ENCODE peak calls at places on chromosomes 7 and 10, in five cellular contexts. L, P, O, B and Q are unnamed samples.

GRCh38 chr7:123573371-123573770 is 15.8 kb upstream of the NDUFA5 start:
- DNase-seq in L (no peak), P (no peak), O (no peak), B (no peak), Q (no peak)

GRCh38 chr10:62076872-62077271 is 175.4 kb downstream of the ARID5B start:
- DNase-seq in L (no peak), P (no peak), O (no peak), B (peak; percentile 63), Q (no peak)

GRCh38 chr10:5514226-5514881 is 10.4 kb upstream of the CALML3 start:
- DNase-seq in L (no peak), P (no peak), O (no peak), B (no peak), Q (no peak)

GRCh38 chr7:149854611-149855367 is 16.6 kb downstream of the ZNF862 start:
- DNase-seq in L (no peak), P (peak; percentile 64), O (no peak), B (peak; percentile 53), Q (no peak)

GRCh38 chr10:58666024-58666423 is 153.4 kb downstream of the BICC1 start:
- DNase-seq in L (no peak), P (no peak), O (no peak), B (peak; percentile 71), Q (no peak)

GRCh38 chr7:173120-173918 is 19.1 kb upstream of the FAM20C start:
- DNase-seq in L (no peak), P (no peak), O (no peak), B (no peak), Q (no peak)

GRCh38 chr7:142626420-142627035 is 122.7 kb upstream of the PRSS1 start:
- DNase-seq in L (no peak), P (peak; percentile 89), O (peak; percentile 65), B (peak; percentile 25), Q (no peak)

GRCh38 chr10:74300651-74301050 is 149.6 kb downstream of the ADK start:
- DNase-seq in L (no peak), P (no peak), O (no peak), B (no peak), Q (no peak)

GRCh38 chr7:159083698-159084068 is 61.0 kb downstream of the VIPR2 start:
- DNase-seq in L (no peak), P (no peak), O (no peak), B (no peak), Q (no peak)

GRCh38 chr10:33588974-33589600 is 254.6 kb upstream of the NRP1 start:
- DNase-seq in L (no peak), P (no peak), O (no peak), B (no peak), Q (no peak)

DNA sequence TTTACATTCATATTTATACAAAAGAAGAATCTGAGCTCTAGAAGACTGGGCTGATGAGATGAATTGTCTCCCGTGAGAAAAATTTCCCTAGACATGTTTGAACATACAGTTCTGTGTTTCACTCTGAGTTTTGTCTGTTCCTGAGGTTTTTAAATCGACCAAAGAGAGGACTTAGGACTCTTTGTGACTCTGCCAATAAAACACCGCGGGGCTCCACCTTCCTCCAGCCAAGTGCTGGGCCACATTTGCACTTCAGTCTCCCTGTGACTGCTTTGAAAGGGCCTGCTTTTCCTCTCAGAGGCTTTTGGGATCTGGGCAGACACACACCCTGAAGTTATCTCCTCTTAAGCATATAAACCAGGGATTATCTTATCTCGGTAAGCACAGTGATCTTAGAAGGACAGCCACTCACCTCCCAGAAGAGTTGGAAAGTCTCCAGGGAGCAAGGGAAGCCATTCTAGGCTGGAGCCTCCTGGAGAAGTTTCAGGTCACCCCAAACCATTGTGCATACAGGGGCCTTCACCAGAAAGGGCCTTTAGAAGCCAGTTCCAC is 101.1 kb upstream of the JCAD start:
- DNase-seq in L (no peak), P (no peak), O (peak; percentile 32), B (no peak), Q (no peak)
- TF ChIP-seq ATF2 in L (no peak), P (no peak), O (no peak), B (no peak), Q (peak; percentile 60)

GRCh38 chr7:5232485-5232837 is 42.4 kb downstream of the WIPI2 start:
- DNase-seq in L (no peak), P (no peak), O (no peak), B (no peak), Q (no peak)

GRCh38 chr7:5230272-5231067 is 40.4 kb downstream of the WIPI2 start:
- DNase-seq in L (no peak), P (no peak), O (no peak), B (no peak), Q (no peak)

GRCh38 chr7:5232874-5233273 is 42.8 kb downstream of the WIPI2 start:
- DNase-seq in L (no peak), P (no peak), O (no peak), B (no peak), Q (no peak)

GRCh38 chr7:5231116-5231515 is 41.1 kb downstream of the WIPI2 start:
- DNase-seq in L (no peak), P (no peak), O (no peak), B (no peak), Q (peak; percentile 60)

GRCh38 chr7:5231811-5232484 is 41.9 kb downstream of the WIPI2 start:
- DNase-seq in L (no peak), P (no peak), O (no peak), B (no peak), Q (peak; percentile 93)
- TF ChIP-seq ATF2 in L (no peak), P (no peak), O (no peak), B (no peak), Q (peak; percentile 94)

GRCh38 chr7:14761506-14762296 is 140.8 kb downstream of the DGKB start:
- DNase-seq in L (no peak), P (no peak), O (no peak), B (no peak), Q (no peak)
- TF ChIP-seq ATF2 in L (no peak), P (no peak), O (no peak), B (no peak), Q (no peak)

GRCh38 chr10:121783782-121784372 is 144.0 kb downstream of the ATE1 start:
- DNase-seq in L (no peak), P (no peak), O (no peak), B (no peak), Q (no peak)

GRCh38 chr10:121791761-121792160 is 136.1 kb downstream of the ATE1 start:
- DNase-seq in L (no peak), P (no peak), O (no peak), B (no peak), Q (no peak)

GRCh38 chr10:121788717-121789116 is 139.1 kb downstream of the ATE1 start:
- DNase-seq in L (no peak), P (no peak), O (no peak), B (no peak), Q (no peak)

GRCh38 chr10:121792198-121792597 is 135.6 kb downstream of the ATE1 start:
- DNase-seq in L (no peak), P (no peak), O (no peak), B (no peak), Q (no peak)

GRCh38 chr10:121788115-121788514 is 139.7 kb downstream of the ATE1 start:
- DNase-seq in L (no peak), P (no peak), O (no peak), B (no peak), Q (no peak)
- TF ChIP-seq ATF2 in L (no peak), P (no peak), O (no peak), B (no peak), Q (no peak)